ENCODE peak calls at places on chromosomes 3 and 15, in eight cellular contexts. I, P, L, K, T, R, U and Y are unnamed samples.

GRCh38 chr3:16102187-16102561 is 72.3 kb upstream of the GALNT15 start:
- DNase-seq in I (no peak), P (no peak), L (no peak), K (no peak), T (no peak), R (no peak), U (no peak), Y (no peak)

GRCh38 chr15:68774521-68775293 is 46.0 kb downstream of the ANP32A start:
- DNase-seq in I (no peak), P (no peak), L (peak), K (no peak), T (no peak), R (no peak), U (no peak), Y (no peak)

GRCh38 chr15:91790826-91791225 is 62.7 kb upstream of the SLCO3A1 start:
- DNase-seq in I (no peak), P (no peak), L (peak), K (no peak), T (no peak), R (no peak), U (no peak), Y (no peak)

GRCh38 chr3:4421121-4421520 is 45.9 kb downstream of the SUMF1 start:
- DNase-seq in I (peak), P (no peak), L (peak), K (peak), T (no peak), R (peak), U (peak), Y (no peak)

GRCh38 chr3:195081242-195081963 is 189.6 kb downstream of the XXYLT1 start:
- DNase-seq in I (no peak), P (no peak), L (peak), K (no peak), T (no peak), R (no peak), U (no peak), Y (no peak)

GRCh38 chr15:89108865-89109660 is 20.8 kb downstream of the ABHD2 start:
- DNase-seq in I (no peak), P (no peak), L (no peak), K (no peak), T (no peak), R (no peak), U (no peak), Y (no peak)

GRCh38 chr3:47413751-47414150 is 32.9 kb downstream of the PTPN23 start:
- DNase-seq in I (no peak), P (no peak), L (no peak), K (no peak), T (no peak), R (no peak), U (no peak), Y (no peak)

GRCh38 chr3:23094890-23095462 is 108.2 kb upstream of the UBE2E2 start:
- DNase-seq in I (peak), P (no peak), L (peak), K (peak), T (no peak), R (peak), U (no peak), Y (no peak)

GRCh38 chr15:55917881-55918296 is 75.5 kb downstream of the NEDD4 start:
- DNase-seq in I (peak), P (no peak), L (peak), K (peak), T (peak), R (peak), U (no peak), Y (no peak)

GRCh38 chr15:51004103-51004536 is 90.6 kb downstream of the TNFAIP8L3 start:
- DNase-seq in I (peak), P (no peak), L (peak), K (no peak), T (no peak), R (peak), U (no peak), Y (no peak)

GRCh38 chr3:147369231-147369630 is 37.1 kb downstream of the ZIC4 start:
- DNase-seq in I (no peak), P (no peak), L (no peak), K (no peak), T (no peak), R (no peak), U (no peak), Y (no peak)

GRCh38 chr3:154794383-154794782 is 285.7 kb upstream of the MME start:
- DNase-seq in I (peak), P (no peak), L (no peak), K (no peak), T (no peak), R (no peak), U (no peak), Y (no peak)

GRCh38 chr3:172675371-172676193 is 35.3 kb downstream of the NCEH1 start:
- DNase-seq in I (peak), P (no peak), L (peak), K (no peak), T (peak), R (peak), U (peak), Y (no peak)

GRCh38 chr3:49553690-49554634 is at the start of gene BSN:
- DNase-seq in I (peak), P (peak), L (peak), K (peak), T (peak), R (peak), U (peak), Y (peak)